ENCODE peak calls at places on chromosomes 3 and 15, in seven cellular contexts. N, R, A, I, C, B and P are unnamed samples.

GRCh38 chr15:63473007-63473748 is 31.2 kb upstream of the USP3 start:
- DNase-seq in N (no peak), R (no peak), A (no peak), I (no peak), C (peak; percentile 94), B (no peak), P (no peak)

GRCh38 chr3:142931222-142931621 is 32.3 kb downstream of the PAQR9 start:
- DNase-seq in N (no peak), R (peak; percentile 52), A (no peak), I (no peak), C (no peak), B (no peak), P (no peak)

GRCh38 chr15:61275451-61275850 is 46.3 kb upstream of the RORA start:
- DNase-seq in N (no peak), R (no peak), A (no peak), I (no peak), C (no peak), B (no peak), P (no peak)

GRCh38 chr3:151630938-151631417 is 102.7 kb upstream of the AADACL2 start:
- DNase-seq in N (peak; percentile 37), R (peak; percentile 33), A (peak; percentile 93), I (no peak), C (no peak), B (peak; percentile 86), P (peak; percentile 21)

GRCh38 chr3:127450331-127450730 is 140.2 kb downstream of the TPRA1 start:
- DNase-seq in N (no peak), R (no peak), A (no peak), I (peak; percentile 34), C (no peak), B (no peak), P (no peak)

GRCh38 chr3:40497288-40497687 is 8.6 kb upstream of the ZNF620 start:
- DNase-seq in N (no peak), R (no peak), A (no peak), I (no peak), C (no peak), B (no peak), P (no peak)

GRCh38 chr15:94445529-94446160 is 214.3 kb downstream of the MCTP2 start:
- DNase-seq in N (no peak), R (peak; percentile 21), A (no peak), I (peak; percentile 72), C (no peak), B (no peak), P (no peak)

GRCh38 chr15:60000113-60000823 is 3.8 kb upstream of the FOXB1 start:
- DNase-seq in N (no peak), R (no peak), A (no peak), I (no peak), C (no peak), B (no peak), P (no peak)

GRCh38 chr15:42605281-42605744 is 29.9 kb downstream of the STARD9 start:
- DNase-seq in N (peak; percentile 17), R (no peak), A (peak; percentile 64), I (no peak), C (peak; percentile 59), B (peak; percentile 74), P (no peak)

GRCh38 chr15:50182233-50183013 is 427 bp downstream of the SLC27A2 start:
- DNase-seq in N (peak; percentile 34), R (no peak), A (peak; percentile 22), I (no peak), C (no peak), B (peak; percentile 29), P (no peak)

GRCh38 chr3:191424871-191425270 is 36.1 kb upstream of the PYDC2 start:
- DNase-seq in N (no peak), R (no peak), A (no peak), I (no peak), C (no peak), B (no peak), P (no peak)
- H3K4me3 ChIP-seq in N (no peak overlapping the region), R (no peak overlapping the region), A (no peak overlapping the region), I (no peak overlapping the region), C (no peak overlapping the region), B (no peak overlapping the region), P (no peak overlapping the region)

GRCh38 chr15:57591237-57591821 is 375 bp upstream of the MYZAP start:
- DNase-seq in N (no peak), R (peak; percentile 57), A (no peak), I (no peak), C (no peak), B (no peak), P (no peak)
- H3K4me3 ChIP-seq in N (peak overlapping the region; percentile 38), R (peak overlapping the region; percentile 56), A (peak overlapping the region; percentile 44), I (peak overlapping the region; percentile 64), C (no peak overlapping the region), B (peak overlapping the region; percentile 46), P (peak overlapping the region; percentile 35)

GRCh38 chr3:50502225-50502583 is 1.2 kb downstream of the CACNA2D2 start:
- DNase-seq in N (no peak), R (no peak), A (no peak), I (no peak), C (no peak), B (no peak), P (no peak)

GRCh38 chr3:50504681-50505080 is 1.2 kb upstream of the CACNA2D2 start:
- DNase-seq in N (no peak), R (no peak), A (no peak), I (no peak), C (no peak), B (no peak), P (no peak)

GRCh38 chr3:50503947-50504346 is 513 bp upstream of the CACNA2D2 start:
- DNase-seq in N (no peak), R (no peak), A (no peak), I (no peak), C (no peak), B (no peak), P (no peak)

GRCh38 chr3:50502584-50503423 is 630 bp downstream of the CACNA2D2 start:
- DNase-seq in N (no peak), R (no peak), A (no peak), I (no peak), C (no peak), B (no peak), P (no peak)

GRCh38 chr3:50503504-50503903 is at the start of gene CACNA2D2:
- DNase-seq in N (no peak), R (no peak), A (no peak), I (peak; percentile 84), C (no peak), B (no peak), P (no peak)
- H3K4me3 ChIP-seq in N (no peak within 1 kb of the TSS), R (no peak within 1 kb of the TSS), A (no peak within 1 kb of the TSS), I (peak within 1 kb of the TSS; percentile 65), C (no peak within 1 kb of the TSS), B (no peak within 1 kb of the TSS), P (peak within 1 kb of the TSS; percentile 7)

DNA sequence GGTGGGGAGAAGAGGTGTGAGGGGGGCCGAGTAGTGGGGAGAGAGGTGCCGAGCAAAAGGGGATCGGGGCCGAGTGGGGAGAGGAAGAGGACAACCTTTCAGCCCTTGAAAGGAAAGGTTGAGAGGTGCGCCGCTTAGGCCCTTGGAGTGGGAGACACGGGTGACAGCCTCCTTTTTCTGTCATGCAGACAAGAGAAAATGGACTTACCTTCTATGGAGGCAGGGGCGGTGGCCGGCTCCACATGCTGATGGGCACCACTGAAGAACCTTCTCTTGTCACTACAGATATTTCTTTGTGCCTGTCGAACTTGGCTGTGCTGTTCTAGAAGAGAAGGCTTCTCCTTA is 421 bp downstream of the KLHL18 start:
- DNase-seq in N (peak; percentile 20), R (no peak), A (no peak), I (peak; percentile 64), C (no peak), B (peak; percentile 28), P (no peak)
- H3K4me3 ChIP-seq in N (peak overlapping the region; percentile 71), R (peak overlapping the region; percentile 95), A (peak overlapping the region; percentile 92), I (peak overlapping the region; percentile 91), C (peak overlapping the region; percentile 95), B (peak overlapping the region; percentile 95), P (peak overlapping the region; percentile 84)

DNA sequence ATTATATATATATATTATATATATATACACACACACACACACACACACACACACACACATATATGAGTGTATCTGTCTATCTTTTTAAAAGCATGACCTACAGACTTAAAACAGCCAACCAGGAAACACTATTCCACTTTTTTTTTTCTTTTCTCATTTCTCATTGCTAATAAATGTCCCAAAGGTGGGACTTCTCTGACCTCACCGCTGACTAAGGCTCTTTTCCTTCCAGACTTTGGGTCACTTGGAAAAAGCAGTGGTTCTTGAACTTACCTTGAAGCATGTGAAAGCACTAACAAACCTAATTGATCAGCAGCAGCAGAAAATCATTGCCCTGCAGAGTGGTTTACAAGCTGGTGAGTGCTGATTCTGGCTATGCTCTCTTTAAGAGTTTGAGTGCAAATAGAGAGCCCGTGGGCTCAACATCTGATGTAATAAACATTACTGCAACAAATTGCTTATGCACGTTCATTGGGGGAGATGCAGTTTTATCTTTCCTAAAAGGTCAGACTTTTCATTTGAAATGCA is 2.0 kb downstream of the BHLHE40 start:
- DNase-seq in N (peak; percentile 60), R (peak; percentile 30), A (peak; percentile 55), I (no peak), C (no peak), B (no peak), P (no peak)
- H3K4me3 ChIP-seq in N (peak overlapping the region; percentile 83), R (peak overlapping the region; percentile 95), A (peak overlapping the region; percentile 100), I (peak overlapping the region; percentile 67), C (peak overlapping the region; percentile 81), B (peak overlapping the region; percentile 100), P (peak overlapping the region; percentile 95)

GRCh38 chr15:93233710-93234109 is 144.7 kb upstream of the RGMA start:
- DNase-seq in N (no peak), R (no peak), A (no peak), I (no peak), C (no peak), B (no peak), P (no peak)

GRCh38 chr15:93238641-93239040 is 149.6 kb upstream of the RGMA start:
- DNase-seq in N (no peak), R (no peak), A (no peak), I (no peak), C (no peak), B (no peak), P (no peak)

GRCh38 chr15:93235321-93235720 is 146.3 kb upstream of the RGMA start:
- DNase-seq in N (no peak), R (no peak), A (no peak), I (no peak), C (no peak), B (no peak), P (no peak)

GRCh38 chr15:93236924-93237323 is 147.9 kb upstream of the RGMA start:
- DNase-seq in N (no peak), R (no peak), A (no peak), I (no peak), C (no peak), B (no peak), P (no peak)

GRCh38 chr15:93235926-93236781 is 147.1 kb upstream of the RGMA start:
- DNase-seq in N (no peak), R (no peak), A (no peak), I (peak; percentile 82), C (no peak), B (no peak), P (no peak)
- H3K4me3 ChIP-seq in N (no peak overlapping the region), R (no peak overlapping the region), A (no peak overlapping the region), I (no peak overlapping the region), C (no peak overlapping the region), B (no peak overlapping the region), P (no peak overlapping the region)

DNA sequence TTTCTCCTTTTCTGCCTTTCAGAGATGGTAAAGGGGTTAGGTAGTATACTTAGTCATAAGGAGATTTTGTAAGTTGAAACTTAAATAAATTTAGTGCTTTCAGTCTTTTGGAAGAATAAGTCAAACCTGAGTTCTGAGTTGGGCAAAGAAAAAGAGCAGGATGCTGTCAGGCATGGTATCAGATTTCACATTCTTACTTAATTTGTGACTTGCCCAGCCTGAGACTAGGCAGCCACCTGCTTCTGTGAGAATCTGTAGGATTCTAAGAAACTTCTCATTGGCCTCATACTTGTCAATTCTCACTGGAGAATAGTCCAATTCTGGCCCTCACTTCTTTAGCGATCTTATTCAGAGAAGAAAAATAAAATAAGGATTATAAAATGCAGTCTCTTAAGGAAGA is 577.5 kb downstream of the DIPK2A start:
- DNase-seq in N (no peak), R (no peak), A (no peak), I (no peak), C (no peak), B (no peak), P (no peak)
- H3K4me3 ChIP-seq in N (no peak overlapping the region), R (no peak overlapping the region), A (no peak overlapping the region), I (no peak overlapping the region), C (no peak overlapping the region), B (no peak overlapping the region), P (no peak overlapping the region)